ENCODE peak calls at places on chromosomes 11 and 22, in four cellular contexts. Z, T, Y and G are unnamed samples.

GRCh38 chr11:68164437-68164836 is 43.2 kb upstream of the CHKA start:
- DNase-seq in Z (no peak), Y (no peak), T (peak), G (peak)

GRCh38 chr22:10780281-10780680 is 4747.7 kb upstream of the OR11H1 start:
- DNase-seq in Y (no peak), T (no peak), Z (no peak), G (no peak)

GRCh38 chr11:17354070-17354924 is 2.7 kb downstream of the NCR3LG1 start:
- DNase-seq in Y (peak), T (peak), Z (no peak), G (no peak)

GRCh38 chr11:12248330-12248729 is 129.0 kb upstream of the PARVA start:
- DNase-seq in Z (peak), Y (peak), T (no peak), G (no peak)

GRCh38 chr11:79423736-79424135 is 17.1 kb downstream of the TENM4 start:
- DNase-seq in Y (no peak), Z (no peak), T (no peak), G (no peak)

GRCh38 chr22:20056161-20056560 is 23.9 kb upstream of the DGCR8 start:
- DNase-seq in T (no peak), Z (no peak), Y (no peak), G (no peak)

GRCh38 chr22:30354644-30355043 is 2.0 kb downstream of the SF3A1 start:
- DNase-seq in Z (no peak), Y (no peak), T (peak), G (no peak)

GRCh38 chr11:122628691-122629555 is 26.6 kb upstream of the UBASH3B start:
- DNase-seq in Z (peak), T (peak), Y (peak), G (no peak)

GRCh38 chr22:49307870-49308269 is 519.8 kb downstream of the BRD1 start:
- DNase-seq in Y (no peak), T (no peak), Z (no peak), G (no peak)

GRCh38 chr11:11584937-11585336 is 36.9 kb downstream of the GALNT18 start:
- DNase-seq in Y (no peak), T (peak), Z (no peak), G (no peak)

GRCh38 chr11:65779919-65780769 is 632 bp downstream of the AP5B1 start:
- DNase-seq in T (peak), Z (peak), Y (peak), G (no peak)

GRCh38 chr11:118928870-118929495 is 3.3 kb upstream of the BCL9L start:
- DNase-seq in Z (peak), Y (peak), T (peak), G (no peak)

GRCh38 chr11:87180743-87181142 is 143.0 kb downstream of the TMEM135 start:
- DNase-seq in Z (no peak), Y (no peak), T (peak), G (no peak)

GRCh38 chr11:119551726-119552510 is 128.9 kb upstream of the THY1 start:
- DNase-seq in Z (no peak), Y (no peak), T (peak), G (no peak)

GRCh38 chr22:41873391-41873790 is 40.5 kb downstream of the SREBF2 start:
- DNase-seq in Y (no peak), T (no peak), Z (no peak), G (no peak)

GRCh38 chr11:20259506-20259905 is 99.2 kb upstream of the DBX1 start:
- DNase-seq in T (no peak), Z (no peak), Y (no peak), G (no peak)

GRCh38 chr11:17558916-17559315 is 11.9 kb downstream of the OTOG start:
- DNase-seq in T (no peak), Z (no peak), Y (no peak), G (no peak)

GRCh38 chr11:13261600-13262061 is 16.0 kb upstream of the BMAL1 start:
- DNase-seq in T (peak), Z (no peak), Y (no peak), G (peak)

GRCh38 chr11:15201586-15201985 is 86.9 kb downstream of the INSC start:
- DNase-seq in T (no peak), Z (no peak), Y (no peak), G (no peak)

GRCh38 chr22:31150615-31151014 is 9.4 kb upstream of the RNF185 start:
- DNase-seq in T (peak), Y (no peak), Z (no peak), G (no peak)

GRCh38 chr11:103648054-103648453 is 388.4 kb upstream of the DDI1 start:
- DNase-seq in Z (no peak), Y (no peak), T (no peak), G (no peak)

GRCh38 chr11:40281055-40281580 is 1178.3 kb downstream of the LRRC4C start:
- DNase-seq in T (no peak), Z (no peak), Y (peak), G (no peak)

GRCh38 chr22:36056980-36057379 is 28.4 kb upstream of the RBFOX2 start:
- DNase-seq in Y (no peak), Z (no peak), T (peak), G (no peak)

GRCh38 chr11:469684-470667 is 19.9 kb downstream of the PTDSS2 start:
- DNase-seq in Z (peak), Y (peak), T (peak), G (peak)

GRCh38 chr11:122505304-122506006 is 150.1 kb upstream of the UBASH3B start:
- DNase-seq in Y (peak), T (peak), Z (peak), G (peak)

GRCh38 chr22:49716441-49716840 is 111.2 kb downstream of the BRD1 start:
- DNase-seq in Z (no peak), T (no peak), Y (no peak), G (no peak)

GRCh38 chr11:19715373-19715772 is 2.7 kb downstream of the NAV2 start:
- DNase-seq in Y (peak), Z (no peak), T (peak), G (peak)

GRCh38 chr11:61966673-61967176 is 709 bp downstream of the FTH1 start:
- DNase-seq in T (peak), Z (no peak), Y (no peak), G (no peak)

GRCh38 chr11:11028017-11028692 is 170.3 kb upstream of the ZBED5 start:
- DNase-seq in Z (peak), T (peak), Y (peak), G (no peak)

GRCh38 chr11:61482513-61482912 is 26.0 kb upstream of the LRRC10B start:
- DNase-seq in Y (no peak), Z (no peak), T (peak), G (no peak)

DNA sequence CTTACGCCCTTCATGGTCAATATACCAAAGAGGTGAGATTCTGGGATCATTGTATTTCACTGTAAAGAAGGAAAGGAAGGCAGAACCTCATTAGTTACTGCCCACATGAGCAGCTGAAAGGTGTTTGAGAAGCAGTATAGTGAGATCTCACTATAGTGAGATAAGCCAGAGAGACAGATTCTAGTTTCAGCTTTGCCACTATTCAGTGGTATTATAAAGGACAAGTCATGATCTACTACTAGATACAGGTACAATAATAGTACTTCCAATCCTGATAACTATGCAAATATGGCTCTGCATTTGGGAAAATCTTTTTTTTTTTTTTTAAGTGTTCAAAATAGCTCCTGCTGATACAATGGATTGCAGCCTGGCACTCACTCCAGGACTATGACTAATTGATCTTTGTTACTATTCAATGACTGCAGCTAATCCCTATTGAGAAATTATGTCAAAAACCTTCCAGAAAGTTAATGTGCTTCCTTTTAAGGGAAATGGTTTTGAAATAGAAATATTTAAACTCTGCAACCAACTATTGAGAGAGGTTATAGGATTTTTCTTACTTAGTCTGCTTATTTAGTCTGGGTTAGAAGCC is 8.3 kb upstream of the DLAT start:
- DNase-seq in T (peak), Y (no peak), Z (no peak), G (no peak)
- H3K4me3 ChIP-seq in T (peak), Y (no peak), Z (no peak), G (no peak)

DNA sequence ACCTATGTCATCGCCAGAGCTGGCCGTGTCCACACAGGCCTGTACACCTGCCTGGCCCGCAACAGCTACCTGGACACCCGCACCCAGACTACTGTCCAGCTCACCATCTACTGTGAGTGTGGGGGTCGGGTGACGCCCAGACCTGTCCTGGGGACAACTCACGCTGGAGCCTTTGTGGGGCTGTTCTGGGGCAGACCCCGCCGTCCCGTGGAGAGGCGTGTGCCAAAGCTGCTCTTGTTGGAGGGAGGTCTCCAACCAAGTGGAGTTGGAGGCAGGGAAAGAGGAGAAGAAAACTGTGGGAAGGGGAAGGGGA is 4.3 kb downstream of the VSIG10L2 start:
- DNase-seq in Y (no peak), T (no peak), Z (no peak), G (no peak)
- H3K4me3 ChIP-seq in Y (no peak), T (no peak), Z (no peak), G (no peak)

DNA sequence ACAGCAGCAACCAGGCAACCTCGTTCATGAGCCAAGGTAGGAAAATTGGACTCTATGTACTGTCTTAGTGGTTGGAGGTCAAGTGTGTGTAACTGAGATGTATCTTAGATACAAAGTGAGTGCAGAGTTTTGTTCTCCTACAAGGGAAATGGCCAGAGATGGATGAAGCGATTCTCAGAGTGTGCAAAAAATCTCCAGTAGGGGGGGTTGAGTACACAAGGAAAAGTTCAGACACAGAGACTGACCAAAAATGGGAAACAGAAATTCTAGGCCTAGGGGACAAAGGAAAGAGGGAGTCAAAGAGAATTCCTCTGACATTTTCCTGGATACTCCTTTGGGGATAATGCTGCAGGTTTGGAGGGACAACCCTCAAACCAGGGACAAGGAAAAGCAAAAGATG is 38.2 kb upstream of the OR5AK2 start:
- DNase-seq in Z (no peak), T (peak), Y (no peak), G (no peak)
- H3K4me3 ChIP-seq in Z (no peak), T (no peak), Y (no peak), G (no peak)

DNA sequence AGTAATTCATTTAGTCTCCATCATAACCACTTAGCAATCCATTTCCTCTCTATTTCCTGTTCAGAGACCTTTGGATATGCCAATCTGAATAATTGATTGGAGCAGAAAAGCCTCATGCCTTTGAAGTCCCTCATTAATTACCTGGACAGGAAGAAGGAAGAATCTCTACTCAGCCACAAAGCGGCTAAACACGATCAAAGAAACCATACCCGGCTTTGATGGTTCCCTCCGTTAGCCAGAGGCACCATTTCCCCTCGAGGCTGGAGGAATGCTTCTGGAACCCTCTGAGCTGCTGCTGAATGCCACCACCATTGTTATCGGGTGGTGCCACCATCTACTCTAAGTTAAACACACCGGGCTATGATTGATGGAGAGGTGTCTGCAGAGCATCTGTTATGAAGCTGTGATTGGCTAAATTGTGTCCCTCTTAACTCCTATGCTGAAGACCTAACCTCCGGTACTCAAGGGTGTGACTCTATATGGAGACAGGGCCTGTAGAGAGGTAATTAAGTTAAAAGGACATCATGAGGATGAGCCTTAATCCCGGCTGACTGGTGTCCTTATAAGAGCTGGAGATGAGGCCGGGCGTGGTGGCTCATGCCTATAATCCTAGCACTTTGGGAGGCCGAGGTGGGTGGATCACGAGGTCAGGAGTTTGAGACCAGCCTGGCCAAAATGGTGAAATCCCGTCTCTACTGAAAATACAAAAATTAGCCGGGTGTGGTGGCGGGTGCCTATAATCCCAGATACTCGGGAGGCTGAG is 168.6 kb downstream of the CTTN start:
- DNase-seq in Y (no peak), T (no peak), Z (peak), G (no peak)
- H3K4me3 ChIP-seq in Y (no peak), T (no peak), Z (no peak), G (no peak)

DNA sequence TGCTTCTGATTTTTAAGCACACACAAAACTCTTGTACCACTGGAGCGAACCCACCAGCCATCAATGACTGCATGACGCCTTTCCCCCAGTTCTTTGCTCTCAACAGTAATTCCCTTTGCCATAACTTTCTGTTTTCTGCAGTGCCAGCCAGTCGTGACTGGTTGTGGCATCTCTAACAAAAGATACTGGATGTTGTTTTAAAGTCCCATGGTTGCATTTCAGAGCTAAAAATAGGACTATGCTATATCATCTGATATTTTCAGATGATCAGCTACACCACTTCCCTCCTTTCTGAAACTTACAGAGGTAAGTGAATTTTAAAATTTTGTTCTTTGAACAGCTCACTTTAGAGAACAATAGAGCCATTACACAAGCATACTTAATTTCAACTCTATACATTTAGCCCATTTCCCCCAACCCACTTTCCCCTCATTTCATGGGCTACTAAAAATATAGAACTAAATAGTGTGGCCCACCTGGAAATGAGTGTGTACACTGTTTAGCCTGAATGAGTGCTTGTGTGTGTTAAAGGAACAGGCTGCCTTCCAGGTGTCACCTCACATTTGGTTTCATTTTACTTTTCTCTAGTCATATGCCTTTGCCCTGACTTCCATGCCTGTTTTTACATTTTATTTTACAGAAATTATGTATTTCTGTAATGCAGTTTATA is 136.9 kb upstream of the ZC3H12C start:
- DNase-seq in T (no peak), Z (no peak), Y (no peak), G (no peak)
- H3K4me3 ChIP-seq in T (no peak), Z (no peak), Y (no peak), G (no peak)

DNA sequence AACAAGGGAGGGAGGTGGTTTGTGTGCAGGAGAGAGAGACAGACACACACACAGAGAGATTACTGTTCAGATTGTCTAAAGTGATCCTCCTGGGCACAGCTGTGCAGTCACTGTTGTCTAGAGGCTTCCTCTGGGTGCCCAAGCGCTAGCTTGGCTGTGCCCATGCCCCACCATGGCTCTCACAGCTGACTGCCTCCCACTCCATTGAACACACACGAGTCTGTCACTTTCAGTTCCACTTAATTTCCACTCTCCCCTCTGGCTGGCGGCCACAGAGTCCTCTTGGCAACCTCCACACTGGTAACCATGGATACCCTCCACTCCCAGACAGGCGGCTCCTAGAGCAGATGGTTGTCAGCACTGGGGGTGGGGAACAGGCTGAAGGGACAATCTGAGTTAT is 29.1 kb downstream of the MAP6 start:
- DNase-seq in Z (peak), Y (peak), T (peak), G (no peak)
- H3K4me3 ChIP-seq in Z (no peak), Y (no peak), T (no peak), G (no peak)

DNA sequence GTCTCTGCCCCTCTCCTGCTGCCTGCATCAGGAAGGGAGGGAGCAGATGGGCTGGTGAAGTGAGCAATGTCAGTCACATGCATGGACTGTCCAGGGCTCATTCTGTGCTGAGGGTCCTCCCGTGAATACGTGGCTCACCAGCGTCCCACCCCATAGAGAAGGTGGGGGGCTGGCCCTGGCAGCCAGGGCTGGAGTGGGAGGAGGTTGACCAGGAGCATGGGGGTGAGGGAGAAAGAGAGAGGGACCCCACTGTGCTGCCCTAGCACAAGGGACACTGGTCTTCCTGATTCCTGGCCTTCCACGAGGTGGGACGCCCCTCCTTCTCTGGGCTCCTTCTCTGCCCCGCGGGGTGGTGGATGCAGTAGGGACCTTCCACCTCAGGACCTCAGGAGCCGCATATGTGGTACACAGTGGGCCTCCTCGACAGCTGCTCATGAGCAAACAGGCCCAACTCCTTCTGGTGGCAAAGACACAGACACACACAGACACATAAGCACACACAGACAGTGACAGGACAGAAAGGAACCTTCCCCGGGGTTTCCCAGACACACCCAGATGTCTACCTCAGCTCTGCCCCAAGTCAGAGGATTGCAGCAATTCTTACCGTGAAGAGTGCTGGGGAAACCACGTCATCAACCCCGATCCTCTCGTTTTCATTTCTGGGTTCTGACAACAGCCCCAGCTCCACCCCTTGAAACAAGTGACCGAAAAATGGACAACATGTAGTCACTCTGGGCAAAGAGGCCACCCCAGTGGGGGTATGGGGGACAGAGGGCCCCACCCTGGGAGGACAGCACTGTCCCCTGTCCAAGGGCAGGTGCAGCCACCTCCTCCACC is 3.6 kb upstream of the APOBEC3A start:
- DNase-seq in Y (peak), T (peak), Z (no peak), G (no peak)
- H3K4me3 ChIP-seq in Y (no peak), T (no peak), Z (no peak), G (no peak)